ENCODE peak calls at places on chromosomes 1 and 21, in ten cellular contexts. F, O, G, T, K, P, L, A, E and Q are unnamed samples.

GRCh38 chr1:40901886-40902633 is 39.9 kb upstream of the CITED4 start:
- DNase-seq in F (peak; percentile 64), O (no peak), G (no peak), T (peak; percentile 87), K (no peak), P (peak; percentile 87), L (no peak), A (peak; percentile 55), E (peak; percentile 70), Q (no peak)

GRCh38 chr21:21165063-21165645 is 166.9 kb downstream of the NCAM2 start:
- DNase-seq in F (peak; percentile 92), O (no peak), G (no peak), T (peak; percentile 90), K (no peak), P (peak; percentile 90), L (peak; percentile 16), A (no peak), E (peak; percentile 94), Q (no peak)

GRCh38 chr1:41122851-41123518 is 101.5 kb upstream of the SLFNL1 start:
- DNase-seq in F (peak; percentile 88), O (peak; percentile 12), G (peak; percentile 51), T (peak; percentile 89), K (no peak), P (peak; percentile 89), L (peak; percentile 61), A (peak; percentile 36), E (peak; percentile 92), Q (peak; percentile 9)

GRCh38 chr1:61636392-61636791 is 88.5 kb downstream of the TM2D1 start:
- DNase-seq in F (no peak), O (no peak), G (no peak), T (no peak), K (no peak), P (no peak), L (no peak), A (no peak), E (no peak), Q (no peak)

GRCh38 chr1:65791860-65792670 is 630 bp upstream of the PDE4B start:
- DNase-seq in F (peak; percentile 16), O (no peak), G (no peak), T (no peak), K (no peak), P (peak; percentile 47), L (no peak), A (no peak), E (peak; percentile 52), Q (peak; percentile 45)

GRCh38 chr1:53539711-53540603 is 80.8 kb downstream of the DMRTB1 start:
- DNase-seq in F (no peak), O (no peak), G (no peak), T (no peak), K (no peak), P (no peak), L (no peak), A (no peak), E (no peak), Q (no peak)

GRCh38 chr21:44601596-44602473 is 1.4 kb downstream of the KRTAP10-7 start:
- DNase-seq in F (no peak), O (no peak), G (no peak), T (no peak), K (no peak), P (no peak), L (no peak), A (no peak), E (no peak), Q (no peak)

GRCh38 chr1:60877376-60877775 is 205.0 kb upstream of the NFIA start:
- DNase-seq in F (no peak), O (no peak), G (no peak), T (no peak), K (no peak), P (no peak), L (no peak), A (no peak), E (no peak), Q (no peak)

GRCh38 chr1:215473943-215474342 is 93.2 kb upstream of the KCTD3 start:
- DNase-seq in F (peak; percentile 45), O (no peak), G (no peak), T (peak; percentile 23), K (no peak), P (no peak), L (no peak), A (no peak), E (peak; percentile 58), Q (no peak)

GRCh38 chr1:24932284-24932683 is 2.2 kb upstream of the RUNX3 start:
- DNase-seq in F (peak; percentile 30), O (peak; percentile 68), G (no peak), T (no peak), K (peak; percentile 85), P (peak; percentile 40), L (no peak), A (peak; percentile 26), E (no peak), Q (peak; percentile 16)

GRCh38 chr1:58862728-58863385 is 79.0 kb upstream of the JUN start:
- DNase-seq in F (peak; percentile 19), O (no peak), G (no peak), T (no peak), K (no peak), P (no peak), L (no peak), A (no peak), E (no peak), Q (no peak)

GRCh38 chr1:34306568-34306967 is 129.9 kb downstream of the C1orf94 start:
- DNase-seq in F (no peak), O (no peak), G (no peak), T (no peak), K (no peak), P (no peak), L (no peak), A (no peak), E (no peak), Q (no peak)

GRCh38 chr1:117289316-117289715 is 77.9 kb upstream of the MAN1A2 start:
- DNase-seq in F (no peak), O (no peak), G (no peak), T (no peak), K (no peak), P (no peak), L (no peak), A (no peak), E (no peak), Q (no peak)

GRCh38 chr1:94713472-94714141 is 106.5 kb upstream of the SLC44A3 start:
- DNase-seq in F (peak; percentile 96), O (no peak), G (peak; percentile 16), T (peak; percentile 97), K (no peak), P (peak; percentile 99), L (peak; percentile 88), A (peak; percentile 87), E (peak; percentile 96), Q (no peak)

GRCh38 chr1:28803662-28804061 is 8.3 kb upstream of the OPRD1 start:
- DNase-seq in F (no peak), O (no peak), G (no peak), T (no peak), K (no peak), P (no peak), L (no peak), A (no peak), E (no peak), Q (no peak)

GRCh38 chr1:91606546-91607078 is 106.0 kb downstream of the CDC7 start:
- DNase-seq in F (no peak), O (no peak), G (no peak), T (no peak), K (no peak), P (no peak), L (no peak), A (no peak), E (no peak), Q (no peak)

GRCh38 chr1:95084317-95085176 is 11.8 kb upstream of the ALG14 start:
- DNase-seq in F (peak; percentile 41), O (peak; percentile 44), G (no peak), T (peak; percentile 48), K (no peak), P (peak; percentile 42), L (no peak), A (peak; percentile 46), E (peak; percentile 49), Q (peak; percentile 14)

GRCh38 chr1:9455487-9456237 is 83.6 kb upstream of the SLC25A33 start:
- DNase-seq in F (peak; percentile 58), O (no peak), G (no peak), T (peak; percentile 26), K (peak; percentile 87), P (peak; percentile 54), L (peak; percentile 63), A (peak; percentile 35), E (peak; percentile 68), Q (peak; percentile 51)

GRCh38 chr1:87869563-87869962 is 540.9 kb downstream of the LMO4 start:
- DNase-seq in F (peak; percentile 52), O (no peak), G (no peak), T (peak; percentile 38), K (no peak), P (peak; percentile 47), L (no peak), A (peak; percentile 53), E (peak; percentile 68), Q (no peak)

GRCh38 chr1:40059292-40059959 is 18.9 kb downstream of the CAP1 start:
- DNase-seq in F (peak; percentile 71), O (no peak), G (no peak), T (peak; percentile 30), K (no peak), P (peak; percentile 52), L (no peak), A (peak; percentile 11), E (peak; percentile 30), Q (no peak)

GRCh38 chr1:236835491-236835890 is 40.4 kb downstream of the MTR start:
- DNase-seq in F (no peak), O (no peak), G (no peak), T (no peak), K (no peak), P (no peak), L (no peak), A (no peak), E (no peak), Q (no peak)

GRCh38 chr1:156760092-156760795 is 7.1 kb upstream of the PRCC start:
- DNase-seq in F (no peak), O (no peak), G (no peak), T (no peak), K (no peak), P (no peak), L (no peak), A (no peak), E (no peak), Q (no peak)

GRCh38 chr21:43734830-43735229 is 15.9 kb downstream of the PDXK start:
- DNase-seq in F (peak; percentile 41), O (no peak), G (no peak), T (no peak), K (no peak), P (no peak), L (no peak), A (no peak), E (peak; percentile 71), Q (no peak)

GRCh38 chr1:16971330-16972209 is 8.8 kb downstream of the MFAP2 start:
- DNase-seq in F (peak; percentile 84), O (peak; percentile 88), G (no peak), T (peak; percentile 75), K (no peak), P (peak; percentile 89), L (peak; percentile 35), A (no peak), E (no peak), Q (peak; percentile 90)

GRCh38 chr21:14523234-14523633 is 22.9 kb downstream of the SAMSN1 start:
- DNase-seq in F (no peak), O (no peak), G (no peak), T (no peak), K (peak; percentile 79), P (no peak), L (no peak), A (no peak), E (no peak), Q (no peak)

GRCh38 chr1:100455478-100456072 is 82.4 kb upstream of the GPR88 start:
- DNase-seq in F (peak; percentile 23), O (peak; percentile 53), G (no peak), T (no peak), K (no peak), P (no peak), L (no peak), A (no peak), E (peak; percentile 30), Q (no peak)

GRCh38 chr1:185245466-185245865 is 71.6 kb downstream of the IVNS1ABP start:
- DNase-seq in F (peak; percentile 42), O (no peak), G (no peak), T (peak; percentile 21), K (no peak), P (peak; percentile 15), L (no peak), A (no peak), E (no peak), Q (no peak)

GRCh38 chr1:41955461-41956159 is 36.9 kb upstream of the HIVEP3 start:
- DNase-seq in F (peak; percentile 98), O (no peak), G (no peak), T (peak; percentile 93), K (no peak), P (peak; percentile 94), L (peak; percentile 17), A (peak; percentile 24), E (peak; percentile 67), Q (no peak)